ENCODE peak calls at places on chromosomes 6 and 20, in six cellular contexts. O, F, Z, W, E and S are unnamed samples.

GRCh38 chr6:73675466-73676098 is 20.4 kb upstream of the CD109 start:
- DNase-seq in O (peak), F (peak), Z (peak), W (peak), E (peak), S (peak)

GRCh38 chr20:47708953-47709833 is 76.1 kb downstream of the SULF2 start:
- DNase-seq in O (no peak), F (no peak), Z (no peak), W (no peak), E (no peak), S (no peak)

GRCh38 chr6:118709859-118710350 is 58.5 kb upstream of the CEP85L start:
- DNase-seq in O (no peak), F (peak), Z (peak), W (no peak), E (no peak), S (peak)

GRCh38 chr20:10511166-10511506 is 76.0 kb downstream of the SLX4IP start:
- DNase-seq in O (no peak), F (no peak), Z (no peak), W (no peak), E (no peak), S (no peak)

GRCh38 chr20:5033566-5033965 is 32.3 kb upstream of the SLC23A2 start:
- DNase-seq in O (no peak), F (peak), Z (no peak), W (no peak), E (no peak), S (no peak)

GRCh38 chr20:59421920-59422637 is 121.7 kb downstream of the EDN3 start:
- DNase-seq in O (no peak), F (no peak), Z (no peak), W (no peak), E (no peak), S (no peak)

GRCh38 chr6:168180548-168181011 is 101.6 kb upstream of the FRMD1 start:
- DNase-seq in O (no peak), F (no peak), Z (no peak), W (no peak), E (no peak), S (no peak)

GRCh38 chr6:130602151-130602770 is 224.9 kb upstream of the SMLR1 start:
- DNase-seq in O (no peak), F (peak), Z (no peak), W (no peak), E (no peak), S (no peak)

GRCh38 chr20:2022163-2022562 is 28.3 kb upstream of the PDYN start:
- DNase-seq in O (no peak), F (no peak), Z (no peak), W (no peak), E (no peak), S (no peak)

GRCh38 chr6:127115032-127115661 is 3.3 kb upstream of the RSPO3 start:
- DNase-seq in O (no peak), F (no peak), Z (no peak), W (no peak), E (no peak), S (no peak)

GRCh38 chr6:152117156-152118129 is 310.0 kb downstream of the ESR1 start:
- DNase-seq in O (no peak), F (peak), Z (no peak), W (no peak), E (no peak), S (no peak)

GRCh38 chr6:152121910-152122309 is 314.4 kb downstream of the ESR1 start:
- DNase-seq in O (no peak), F (no peak), Z (no peak), W (no peak), E (no peak), S (no peak)

GRCh38 chr6:152118224-152118623 is 310.7 kb downstream of the ESR1 start:
- DNase-seq in O (no peak), F (no peak), Z (no peak), W (no peak), E (no peak), S (no peak)

GRCh38 chr6:152122434-152122833 is 315.0 kb downstream of the ESR1 start:
- DNase-seq in O (no peak), F (no peak), Z (no peak), W (no peak), E (no peak), S (no peak)

GRCh38 chr6:152118678-152119077 is 311.2 kb downstream of the ESR1 start:
- DNase-seq in O (no peak), F (no peak), Z (no peak), W (no peak), E (no peak), S (no peak)
- TF ChIP-seq CTCF in O (no peak), F (peak), Z (no peak), W (no peak), E (no peak), S (no peak)

DNA sequence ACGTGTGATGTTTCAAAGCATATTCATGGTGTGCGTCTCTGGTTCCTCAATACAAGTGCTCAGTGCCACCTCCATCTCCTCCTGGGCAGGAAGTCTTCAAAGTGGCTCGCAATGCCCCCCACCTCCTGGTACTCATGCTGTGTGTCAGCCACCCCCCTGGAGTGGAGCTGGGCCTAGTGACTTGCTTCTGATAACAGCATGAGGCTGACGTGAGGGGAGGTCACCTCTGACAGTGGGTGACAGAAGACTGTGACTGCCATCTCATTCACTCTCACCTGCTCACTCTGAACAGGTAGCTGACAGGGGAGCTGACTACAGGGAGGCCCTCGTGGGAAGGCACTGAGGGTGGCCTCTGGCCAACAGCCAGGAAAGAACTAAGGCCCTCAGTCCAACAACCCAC is 92.4 kb upstream of the NFATC2 start:
- DNase-seq in O (no peak), F (no peak), Z (no peak), W (no peak), E (no peak), S (no peak)
- TF ChIP-seq CTCF in O (no peak), F (no peak), Z (no peak), W (no peak), E (no peak), S (no peak)

GRCh38 chr20:37381621-37382538 is 35.9 kb downstream of the SRC start:
- DNase-seq in O (no peak), F (no peak), Z (peak), W (peak), E (no peak), S (no peak)
- TF ChIP-seq CTCF in O (no peak), F (no peak), Z (no peak), W (no peak), E (no peak), S (no peak)

GRCh38 chr6:43299338-43300293 is 1.6 kb downstream of the SLC22A7 start:
- DNase-seq in O (no peak), F (no peak), Z (peak), W (no peak), E (no peak), S (no peak)
- TF ChIP-seq CTCF in O (no peak), F (no peak), Z (no peak), W (no peak), E (no peak), S (no peak)

DNA sequence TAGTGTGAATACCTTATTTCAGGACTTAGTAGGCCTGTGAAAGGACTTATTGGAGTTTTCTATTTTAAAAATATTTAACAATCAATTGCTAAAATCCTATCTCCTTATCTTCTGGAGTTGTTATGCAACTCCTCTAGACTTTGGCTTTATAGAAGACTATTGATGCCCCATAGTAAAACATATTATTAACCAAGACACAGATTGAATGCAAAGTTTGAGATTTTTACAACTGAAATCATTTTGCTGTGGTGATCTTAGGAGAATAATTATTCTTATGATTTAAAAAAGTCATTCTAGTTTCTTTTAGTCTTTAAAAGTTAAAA is 4.5 kb downstream of the HEY2 start:
- DNase-seq in O (no peak), F (no peak), Z (no peak), W (no peak), E (no peak), S (no peak)
- TF ChIP-seq CTCF in O (peak), F (no peak), Z (peak), W (no peak), E (no peak), S (peak)

GRCh38 chr6:157022022-157022740 is 245.0 kb downstream of the ARID1B start:
- DNase-seq in O (peak), F (peak), Z (peak), W (peak), E (peak), S (peak)
- TF ChIP-seq CTCF in O (no peak), F (no peak), Z (no peak), W (no peak), E (no peak), S (no peak)